ENCODE peak calls at places on chromosome 18, in five cellular contexts. One of them, this sample, is unnamed.
A peak's percentile ranks its signal among the peaks of the same experiment; 100 is the strongest.

GRCh38 chr18:77096936-77097886 is 35.4 kb downstream of the MBP start:
- DNase-seq in OCI-LY7: no peak
- DNase-seq in upper lobe of left lung: no peak
- DNase-seq in activated CD8-positive, alpha-beta T cell treated with anti-CD3 and anti-CD28 coated beads for 36 hours: no peak
- DNase-seq in psoas muscle: no peak
- DNase-seq in this sample: no peak

GRCh38 chr18:8635087-8635486 is 25.9 kb downstream of the RAB12 start:
- DNase-seq in activated CD8-positive, alpha-beta T cell treated with anti-CD3 and anti-CD28 coated beads for 36 hours: no peak
- DNase-seq in upper lobe of left lung: no peak
- DNase-seq in OCI-LY7: no peak
- DNase-seq in psoas muscle: no peak
- DNase-seq in this sample: no peak

GRCh38 chr18:54257015-54257414 is 12.3 kb upstream of the POLI start:
- DNase-seq in psoas muscle: no peak
- DNase-seq in upper lobe of left lung: no peak
- DNase-seq in OCI-LY7: no peak
- DNase-seq in activated CD8-positive, alpha-beta T cell treated with anti-CD3 and anti-CD28 coated beads for 36 hours: no peak
- DNase-seq in this sample: no peak

GRCh38 chr18:48460929-48461583 is 51.9 kb upstream of the ZBTB7C start:
- DNase-seq in activated CD8-positive, alpha-beta T cell treated with anti-CD3 and anti-CD28 coated beads for 36 hours: no peak
- DNase-seq in upper lobe of left lung: no peak
- DNase-seq in OCI-LY7: no peak
- DNase-seq in psoas muscle: no peak
- DNase-seq in this sample: no peak

GRCh38 chr18:36294031-36294430 is 3.5 kb upstream of the FHOD3 start:
- DNase-seq in psoas muscle: no peak
- DNase-seq in upper lobe of left lung: no peak
- DNase-seq in OCI-LY7: no peak
- DNase-seq in activated CD8-positive, alpha-beta T cell treated with anti-CD3 and anti-CD28 coated beads for 36 hours: no peak
- DNase-seq in this sample: no peak

GRCh38 chr18:48445540-48445939 is 36.4 kb upstream of the ZBTB7C start:
- DNase-seq in OCI-LY7: peak; percentile 56
- DNase-seq in upper lobe of left lung: no peak
- DNase-seq in activated CD8-positive, alpha-beta T cell treated with anti-CD3 and anti-CD28 coated beads for 36 hours: peak; percentile 87
- DNase-seq in psoas muscle: peak; percentile 72
- DNase-seq in this sample: no peak

GRCh38 chr18:56298935-56299334 is 339.5 kb downstream of the TXNL1 start:
- DNase-seq in activated CD8-positive, alpha-beta T cell treated with anti-CD3 and anti-CD28 coated beads for 36 hours: no peak
- DNase-seq in psoas muscle: no peak
- DNase-seq in upper lobe of left lung: no peak
- DNase-seq in OCI-LY7: no peak
- DNase-seq in this sample: no peak

GRCh38 chr18:78984941-78985784 is 5.5 kb downstream of the SALL3 start:
- DNase-seq in OCI-LY7: peak; percentile 53
- DNase-seq in upper lobe of left lung: no peak
- DNase-seq in psoas muscle: no peak
- DNase-seq in activated CD8-positive, alpha-beta T cell treated with anti-CD3 and anti-CD28 coated beads for 36 hours: peak; percentile 55
- DNase-seq in this sample: no peak

GRCh38 chr18:9387891-9388290 is 53.3 kb downstream of the TWSG1 start:
- DNase-seq in upper lobe of left lung: no peak
- DNase-seq in psoas muscle: no peak
- DNase-seq in OCI-LY7: no peak
- DNase-seq in activated CD8-positive, alpha-beta T cell treated with anti-CD3 and anti-CD28 coated beads for 36 hours: no peak
- DNase-seq in this sample: no peak

GRCh38 chr18:32919799-32920198 is 147.0 kb upstream of the KLHL14 start:
- DNase-seq in psoas muscle: no peak
- DNase-seq in OCI-LY7: peak; percentile 82
- DNase-seq in activated CD8-positive, alpha-beta T cell treated with anti-CD3 and anti-CD28 coated beads for 36 hours: peak; percentile 18
- DNase-seq in upper lobe of left lung: no peak
- DNase-seq in this sample: no peak

GRCh38 chr18:67916142-67916541 is 399.6 kb upstream of the DSEL start:
- DNase-seq in activated CD8-positive, alpha-beta T cell treated with anti-CD3 and anti-CD28 coated beads for 36 hours: no peak
- DNase-seq in OCI-LY7: no peak
- DNase-seq in upper lobe of left lung: no peak
- DNase-seq in psoas muscle: no peak
- DNase-seq in this sample: no peak

GRCh38 chr18:62715829-62716678 is 713 bp downstream of the PHLPP1 start:
- DNase-seq in upper lobe of left lung: peak; percentile 94
- DNase-seq in activated CD8-positive, alpha-beta T cell treated with anti-CD3 and anti-CD28 coated beads for 36 hours: peak; percentile 74
- DNase-seq in OCI-LY7: peak; percentile 79
- DNase-seq in psoas muscle: peak; percentile 76
- DNase-seq in this sample: peak; percentile 66

GRCh38 chr18:56702946-56703345 is 51.8 kb downstream of the WDR7 start:
- DNase-seq in upper lobe of left lung: no peak
- DNase-seq in OCI-LY7: peak; percentile 26
- DNase-seq in activated CD8-positive, alpha-beta T cell treated with anti-CD3 and anti-CD28 coated beads for 36 hours: peak; percentile 39
- DNase-seq in psoas muscle: no peak
- DNase-seq in this sample: no peak

GRCh38 chr18:76819411-76820136 is 2.8 kb upstream of the ZNF236 start:
- DNase-seq in activated CD8-positive, alpha-beta T cell treated with anti-CD3 and anti-CD28 coated beads for 36 hours: no peak
- DNase-seq in OCI-LY7: no peak
- DNase-seq in psoas muscle: no peak
- DNase-seq in upper lobe of left lung: no peak
- DNase-seq in this sample: no peak

GRCh38 chr18:45957100-45957499 is 10.0 kb downstream of the EPG5 start:
- DNase-seq in psoas muscle: no peak
- DNase-seq in upper lobe of left lung: no peak
- DNase-seq in OCI-LY7: no peak
- DNase-seq in activated CD8-positive, alpha-beta T cell treated with anti-CD3 and anti-CD28 coated beads for 36 hours: no peak
- DNase-seq in this sample: no peak

GRCh38 chr18:47969851-47970250 is 39.4 kb upstream of the SMAD2 start:
- DNase-seq in OCI-LY7: no peak
- DNase-seq in upper lobe of left lung: no peak
- DNase-seq in psoas muscle: no peak
- DNase-seq in activated CD8-positive, alpha-beta T cell treated with anti-CD3 and anti-CD28 coated beads for 36 hours: no peak
- DNase-seq in this sample: no peak

GRCh38 chr18:76568726-76569125 is 73.7 kb upstream of the ZNF516 start:
- DNase-seq in upper lobe of left lung: no peak
- DNase-seq in OCI-LY7: no peak
- DNase-seq in activated CD8-positive, alpha-beta T cell treated with anti-CD3 and anti-CD28 coated beads for 36 hours: no peak
- DNase-seq in psoas muscle: no peak
- DNase-seq in this sample: no peak

GRCh38 chr18:45415614-45416013 is 199.7 kb upstream of the SLC14A2 start:
- DNase-seq in psoas muscle: no peak
- DNase-seq in activated CD8-positive, alpha-beta T cell treated with anti-CD3 and anti-CD28 coated beads for 36 hours: no peak
- DNase-seq in OCI-LY7: no peak
- DNase-seq in upper lobe of left lung: no peak
- DNase-seq in this sample: no peak

GRCh38 chr18:58288922-58289797 is 245.1 kb downstream of the NEDD4L start:
- DNase-seq in upper lobe of left lung: no peak
- DNase-seq in OCI-LY7: no peak
- DNase-seq in activated CD8-positive, alpha-beta T cell treated with anti-CD3 and anti-CD28 coated beads for 36 hours: peak; percentile 26
- DNase-seq in psoas muscle: no peak
- DNase-seq in this sample: no peak

GRCh38 chr18:63285332-63285731 is 34.2 kb downstream of the BCL2 start:
- DNase-seq in OCI-LY7: no peak
- DNase-seq in psoas muscle: no peak
- DNase-seq in upper lobe of left lung: no peak
- DNase-seq in activated CD8-positive, alpha-beta T cell treated with anti-CD3 and anti-CD28 coated beads for 36 hours: no peak
- DNase-seq in this sample: no peak

GRCh38 chr18:47380153-47380552 is 128.7 kb upstream of the SKOR2 start:
- DNase-seq in upper lobe of left lung: no peak
- DNase-seq in psoas muscle: no peak
- DNase-seq in OCI-LY7: no peak
- DNase-seq in activated CD8-positive, alpha-beta T cell treated with anti-CD3 and anti-CD28 coated beads for 36 hours: no peak
- DNase-seq in this sample: no peak

GRCh38 chr18:3186678-3187658 is 32.8 kb downstream of the MYOM1 start:
- DNase-seq in activated CD8-positive, alpha-beta T cell treated with anti-CD3 and anti-CD28 coated beads for 36 hours: no peak
- DNase-seq in OCI-LY7: peak; percentile 54
- DNase-seq in upper lobe of left lung: no peak
- DNase-seq in psoas muscle: no peak
- DNase-seq in this sample: no peak

GRCh38 chr18:46469186-46469915 is 187.7 kb downstream of the LOXHD1 start:
- DNase-seq in activated CD8-positive, alpha-beta T cell treated with anti-CD3 and anti-CD28 coated beads for 36 hours: no peak
- DNase-seq in OCI-LY7: no peak
- DNase-seq in psoas muscle: no peak
- DNase-seq in upper lobe of left lung: no peak
- DNase-seq in this sample: no peak

GRCh38 chr18:2981212-2981728 is 31.7 kb downstream of the LPIN2 start:
- DNase-seq in activated CD8-positive, alpha-beta T cell treated with anti-CD3 and anti-CD28 coated beads for 36 hours: peak; percentile 40
- DNase-seq in upper lobe of left lung: no peak
- DNase-seq in psoas muscle: no peak
- DNase-seq in OCI-LY7: peak; percentile 29
- DNase-seq in this sample: no peak

GRCh38 chr18:62064361-62064760 is 122.5 kb downstream of the PIGN start:
- DNase-seq in psoas muscle: no peak
- DNase-seq in activated CD8-positive, alpha-beta T cell treated with anti-CD3 and anti-CD28 coated beads for 36 hours: no peak
- DNase-seq in upper lobe of left lung: no peak
- DNase-seq in OCI-LY7: no peak
- DNase-seq in this sample: no peak

GRCh38 chr18:3610188-3610708 is 160.3 kb downstream of the TGIF1 start:
- DNase-seq in upper lobe of left lung: no peak
- DNase-seq in OCI-LY7: no peak
- DNase-seq in psoas muscle: no peak
- DNase-seq in activated CD8-positive, alpha-beta T cell treated with anti-CD3 and anti-CD28 coated beads for 36 hours: no peak
- DNase-seq in this sample: no peak

GRCh38 chr18:79480171-79480981 is 84.6 kb downstream of the NFATC1 start:
- DNase-seq in activated CD8-positive, alpha-beta T cell treated with anti-CD3 and anti-CD28 coated beads for 36 hours: no peak
- DNase-seq in OCI-LY7: no peak
- DNase-seq in upper lobe of left lung: peak; percentile 72
- DNase-seq in psoas muscle: peak; percentile 52
- DNase-seq in this sample: peak; percentile 16

GRCh38 chr18:57043241-57043640 is 103.6 kb upstream of the BOD1L2 start:
- DNase-seq in psoas muscle: no peak
- DNase-seq in activated CD8-positive, alpha-beta T cell treated with anti-CD3 and anti-CD28 coated beads for 36 hours: no peak
- DNase-seq in OCI-LY7: no peak
- DNase-seq in upper lobe of left lung: no peak
- DNase-seq in this sample: no peak

GRCh38 chr18:57433492-57434176 is 1.5 kb upstream of the ONECUT2 start:
- DNase-seq in psoas muscle: no peak
- DNase-seq in upper lobe of left lung: no peak
- DNase-seq in OCI-LY7: no peak
- DNase-seq in activated CD8-positive, alpha-beta T cell treated with anti-CD3 and anti-CD28 coated beads for 36 hours: no peak
- DNase-seq in this sample: no peak

GRCh38 chr18:59994357-59994756 is 94.6 kb downstream of the PMAIP1 start:
- DNase-seq in psoas muscle: no peak
- DNase-seq in OCI-LY7: peak; percentile 51
- DNase-seq in upper lobe of left lung: no peak
- DNase-seq in activated CD8-positive, alpha-beta T cell treated with anti-CD3 and anti-CD28 coated beads for 36 hours: no peak
- DNase-seq in this sample: no peak

GRCh38 chr18:39149211-39149806 is 1583.7 kb upstream of the CELF4 start:
- DNase-seq in upper lobe of left lung: no peak
- DNase-seq in activated CD8-positive, alpha-beta T cell treated with anti-CD3 and anti-CD28 coated beads for 36 hours: no peak
- DNase-seq in OCI-LY7: peak; percentile 0
- DNase-seq in psoas muscle: no peak
- DNase-seq in this sample: no peak

GRCh38 chr18:398866-399637 is 101.4 kb downstream of the COLEC12 start:
- DNase-seq in activated CD8-positive, alpha-beta T cell treated with anti-CD3 and anti-CD28 coated beads for 36 hours: no peak
- DNase-seq in upper lobe of left lung: no peak
- DNase-seq in psoas muscle: no peak
- DNase-seq in OCI-LY7: no peak
- DNase-seq in this sample: no peak

GRCh38 chr18:76489081-76489480 is 6.0 kb downstream of the ZNF516 start:
- DNase-seq in OCI-LY7: no peak
- DNase-seq in upper lobe of left lung: no peak
- DNase-seq in activated CD8-positive, alpha-beta T cell treated with anti-CD3 and anti-CD28 coated beads for 36 hours: no peak
- DNase-seq in psoas muscle: no peak
- DNase-seq in this sample: no peak

GRCh38 chr18:38369772-38370690 is 804.4 kb upstream of the CELF4 start:
- DNase-seq in OCI-LY7: no peak
- DNase-seq in activated CD8-positive, alpha-beta T cell treated with anti-CD3 and anti-CD28 coated beads for 36 hours: no peak
- DNase-seq in upper lobe of left lung: no peak
- DNase-seq in psoas muscle: no peak
- DNase-seq in this sample: no peak

GRCh38 chr18:29418136-29418535 is 1241.2 kb upstream of the CDH2 start:
- DNase-seq in activated CD8-positive, alpha-beta T cell treated with anti-CD3 and anti-CD28 coated beads for 36 hours: no peak
- DNase-seq in upper lobe of left lung: no peak
- DNase-seq in psoas muscle: no peak
- DNase-seq in OCI-LY7: no peak
- DNase-seq in this sample: no peak

GRCh38 chr18:22250591-22250996 is 81.2 kb downstream of the GATA6 start:
- DNase-seq in OCI-LY7: no peak
- DNase-seq in activated CD8-positive, alpha-beta T cell treated with anti-CD3 and anti-CD28 coated beads for 36 hours: no peak
- DNase-seq in upper lobe of left lung: no peak
- DNase-seq in psoas muscle: no peak
- DNase-seq in this sample: no peak
- TF ChIP-seq CTCF in OCI-LY7: no peak
- TF ChIP-seq CTCF in activated CD8-positive, alpha-beta T cell treated with anti-CD3 and anti-CD28 coated beads for 36 hours: no peak
- TF ChIP-seq CTCF in upper lobe of left lung: no peak
- TF ChIP-seq CTCF in psoas muscle: no peak
- TF ChIP-seq CTCF in this sample: no peak

GRCh38 chr18:64330161-64330560 is 181.3 kb upstream of the LINC00305 start:
- DNase-seq in upper lobe of left lung: no peak
- DNase-seq in psoas muscle: no peak
- DNase-seq in activated CD8-positive, alpha-beta T cell treated with anti-CD3 and anti-CD28 coated beads for 36 hours: no peak
- DNase-seq in OCI-LY7: no peak
- DNase-seq in this sample: no peak
- TF ChIP-seq CTCF in upper lobe of left lung: no peak
- TF ChIP-seq CTCF in psoas muscle: no peak
- TF ChIP-seq CTCF in activated CD8-positive, alpha-beta T cell treated with anti-CD3 and anti-CD28 coated beads for 36 hours: no peak
- TF ChIP-seq CTCF in OCI-LY7: no peak
- TF ChIP-seq CTCF in this sample: no peak

DNA sequence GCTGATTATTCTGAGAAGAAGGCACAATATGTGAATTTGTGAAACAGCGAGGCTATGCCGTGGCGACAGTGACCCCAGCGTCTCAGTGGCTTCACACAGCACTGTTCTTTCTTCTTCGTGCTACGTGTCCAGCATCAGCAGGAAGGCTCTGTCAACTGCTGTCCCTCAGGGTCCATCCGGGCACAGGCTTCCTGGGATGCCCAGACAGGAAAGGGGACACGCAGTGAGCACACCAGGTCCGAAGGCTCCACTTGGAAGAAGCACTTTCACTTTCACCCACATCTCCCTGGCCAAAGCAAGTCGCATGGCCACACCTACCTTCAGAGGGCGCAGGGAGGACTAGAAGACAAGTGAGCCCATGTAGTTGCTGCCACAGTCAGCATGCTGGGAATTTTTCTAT is 47.3 kb downstream of the PTGR3 start:
- DNase-seq in activated CD8-positive, alpha-beta T cell treated with anti-CD3 and anti-CD28 coated beads for 36 hours: peak; percentile 23
- DNase-seq in psoas muscle: peak; percentile 63
- DNase-seq in OCI-LY7: peak; percentile 12
- DNase-seq in upper lobe of left lung: no peak
- DNase-seq in this sample: no peak
- TF ChIP-seq CTCF in activated CD8-positive, alpha-beta T cell treated with anti-CD3 and anti-CD28 coated beads for 36 hours: no peak
- TF ChIP-seq CTCF in psoas muscle: peak; percentile 19
- TF ChIP-seq CTCF in OCI-LY7: no peak
- TF ChIP-seq CTCF in upper lobe of left lung: no peak
- TF ChIP-seq CTCF in this sample: no peak

DNA sequence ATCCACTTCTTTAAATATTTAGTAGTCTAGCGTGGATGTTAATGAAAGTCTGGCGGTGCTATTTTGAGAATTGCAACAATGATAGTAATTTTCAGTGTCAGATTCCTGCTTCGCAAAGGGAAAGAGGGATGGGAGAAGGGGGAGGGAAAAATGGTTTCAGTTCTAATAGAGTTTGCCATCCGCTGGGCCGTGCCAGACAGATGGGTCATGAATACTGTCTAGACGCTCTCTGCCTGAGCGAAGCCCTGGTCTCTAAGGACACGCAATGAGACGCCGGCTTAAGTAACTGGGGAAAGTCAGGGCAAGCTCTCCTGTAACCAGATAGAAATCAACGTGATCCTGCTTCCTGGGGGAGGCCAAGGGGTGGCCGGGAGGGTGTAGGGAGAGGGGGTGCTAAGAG is 229.1 kb downstream of the LDLRAD4 start:
- DNase-seq in psoas muscle: peak; percentile 82
- DNase-seq in upper lobe of left lung: no peak
- DNase-seq in activated CD8-positive, alpha-beta T cell treated with anti-CD3 and anti-CD28 coated beads for 36 hours: no peak
- DNase-seq in OCI-LY7: no peak
- DNase-seq in this sample: no peak
- TF ChIP-seq CTCF in psoas muscle: no peak
- TF ChIP-seq CTCF in upper lobe of left lung: no peak
- TF ChIP-seq CTCF in activated CD8-positive, alpha-beta T cell treated with anti-CD3 and anti-CD28 coated beads for 36 hours: no peak
- TF ChIP-seq CTCF in OCI-LY7: no peak
- TF ChIP-seq CTCF in this sample: no peak

This sample was measured in mesothelial cell of epicardium.